ENCODE peak calls at places on chromosomes 7 and 10, in four cellular contexts. D, A, F and C are unnamed samples.

GRCh38 chr7:131285558-131285957 is 42.1 kb upstream of the MKLN1 start:
- DNase-seq in F (peak; percentile 33), A (no peak), D (no peak), C (no peak)

GRCh38 chr10:114767101-114767588 is 54.4 kb upstream of the FHIP2A start:
- DNase-seq in A (no peak), D (peak; percentile 49), F (no peak), C (no peak)

GRCh38 chr10:47379445-47379785 is 4.7 kb downstream of the ZNF488 start:
- DNase-seq in D (no peak), F (no peak), A (no peak), C (no peak)

GRCh38 chr7:157676456-157677255 is 339.9 kb downstream of the DNAJB6 start:
- DNase-seq in F (no peak), D (no peak), A (no peak), C (no peak)

GRCh38 chr7:156459067-156459466 is 181.5 kb upstream of the RNF32 start:
- DNase-seq in A (no peak), F (no peak), D (no peak), C (no peak)

GRCh38 chr7:13778967-13779366 is 210.5 kb downstream of the ETV1 start:
- DNase-seq in A (no peak), F (no peak), D (peak; percentile 71), C (no peak)

GRCh38 chr10:4399571-4399970 is 426.4 kb upstream of the AKR1E2 start:
- DNase-seq in A (no peak), F (no peak), D (no peak), C (no peak)

GRCh38 chr7:1550005-1550845 is 5.8 kb downstream of the TMEM184A start:
- DNase-seq in F (no peak), A (no peak), D (no peak), C (no peak)

GRCh38 chr7:84088669-84089278 is 105.8 kb downstream of the SEMA3A start:
- DNase-seq in D (no peak), F (no peak), A (no peak), C (no peak)

GRCh38 chr10:71136036-71136690 is 76.2 kb upstream of the UNC5B start:
- DNase-seq in F (no peak), A (no peak), D (no peak), C (no peak)

GRCh38 chr10:123562387-123562786 is 103.8 kb upstream of the GPR26 start:
- DNase-seq in A (no peak), D (no peak), F (no peak), C (no peak)

GRCh38 chr10:11386044-11386443 is 225.4 kb downstream of the USP6NL start:
- DNase-seq in D (no peak), A (no peak), F (no peak), C (no peak)

GRCh38 chr10:112345743-112346142 is 28.2 kb upstream of the ACSL5 start:
- DNase-seq in D (no peak), F (no peak), A (no peak), C (peak; percentile 6)

GRCh38 chr7:151851160-151851751 is 25.7 kb downstream of the PRKAG2 start:
- DNase-seq in F (peak; percentile 40), A (no peak), D (peak; percentile 60), C (no peak)

GRCh38 chr10:30848396-30849032 is 183.2 kb downstream of the ZNF438 start:
- DNase-seq in F (no peak), A (no peak), D (no peak), C (no peak)

GRCh38 chr10:123146013-123146891 is 1.7 kb upstream of the HMX2 start:
- DNase-seq in D (no peak), F (no peak), A (peak; percentile 71), C (no peak)

GRCh38 chr7:119703895-119704294 is 569.1 kb upstream of the KCND2 start:
- DNase-seq in A (no peak), D (no peak), F (no peak), C (no peak)

GRCh38 chr7:22732556-22733126 is 5.6 kb downstream of the IL6 start:
- DNase-seq in F (no peak), A (no peak), D (peak; percentile 60), C (no peak)

GRCh38 chr7:155798673-155799439 is 13.4 kb downstream of the SHH start:
- DNase-seq in D (no peak), F (no peak), A (no peak), C (no peak)

GRCh38 chr10:15321431-15322321 is 49.4 kb downstream of the FAM171A1 start:
- DNase-seq in F (peak; percentile 53), D (no peak), A (no peak), C (no peak)

GRCh38 chr7:44572771-44573170 is 937 bp downstream of the DDX56 start:
- DNase-seq in D (no peak), F (no peak), A (no peak), C (no peak)

GRCh38 chr7:135177021-135177696 is 6.7 kb upstream of the CYREN start:
- DNase-seq in D (peak; percentile 96), F (no peak), A (no peak), C (no peak)

GRCh38 chr7:778968-779451 is 51.9 kb upstream of the PRKAR1B start:
- DNase-seq in A (no peak), F (no peak), D (no peak), C (no peak)

GRCh38 chr7:158567153-158567603 is 20.4 kb downstream of the PTPRN2 start:
- DNase-seq in F (no peak), D (no peak), A (no peak), C (no peak)

GRCh38 chr7:3217166-3217565 is 83.9 kb upstream of the SDK1 start:
- DNase-seq in F (peak; percentile 60), A (no peak), D (no peak), C (no peak)

GRCh38 chr10:132904169-132904813 is 38.1 kb downstream of the CFAP46 start:
- DNase-seq in A (peak; percentile 63), D (peak; percentile 23), F (peak; percentile 14), C (no peak)

GRCh38 chr10:77290528-77291155 is 347.0 kb downstream of the KCNMA1 start:
- DNase-seq in A (no peak), D (peak; percentile 93), F (no peak), C (no peak)

GRCh38 chr7:51187941-51188340 is 128.7 kb downstream of the COBL start:
- DNase-seq in A (peak; percentile 89), D (no peak), F (peak; percentile 32), C (no peak)

GRCh38 chr10:91613411-91614253 is 19.2 kb downstream of the PPP1R3C start:
- DNase-seq in A (no peak), F (no peak), D (peak; percentile 90), C (no peak)

GRCh38 chr10:68517188-68517587 is 10.1 kb downstream of the SLC25A16 start:
- DNase-seq in A (no peak), D (no peak), F (no peak), C (no peak)

GRCh38 chr7:22728416-22729029 is 1.5 kb downstream of the IL6 start:
- DNase-seq in D (peak; percentile 46), F (no peak), A (peak; percentile 51), C (no peak)

DNA sequence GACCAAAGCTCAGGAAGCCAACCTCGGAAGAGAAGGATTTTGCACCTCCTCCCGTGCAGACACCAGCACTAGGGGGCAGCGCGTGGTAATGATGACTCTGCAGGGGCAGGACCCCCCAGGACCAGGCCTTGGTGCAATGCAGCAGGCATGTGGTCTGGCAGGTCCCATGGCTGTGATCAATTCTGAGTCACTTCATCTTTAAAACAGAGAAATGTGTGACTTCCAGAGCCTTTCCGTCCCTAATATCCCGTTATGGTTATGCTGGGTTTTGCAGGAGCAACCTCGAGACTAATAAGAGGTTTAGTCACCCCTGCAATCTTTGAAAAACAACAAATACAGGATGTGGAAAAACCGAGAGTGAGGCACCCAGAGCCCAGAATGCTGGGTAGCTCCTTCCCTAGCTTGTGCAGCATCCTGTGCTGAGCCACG is 30.2 kb upstream of the GJD4 start:
- DNase-seq in D (no peak), A (no peak), F (no peak), C (no peak)
- TF ChIP-seq CTCF in D (no peak), A (peak; percentile 39), F (no peak), C (no peak)

GRCh38 chr7:153641202-153641601 is 411.0 kb upstream of the DPP6 start:
- DNase-seq in F (peak; percentile 58), A (no peak), D (no peak), C (no peak)
- H3K9me3 ChIP-seq in F (peaks cover 35% of the 10 kb centered on the region), A (peaks cover 51% of the 10 kb centered on the region), D (peaks cover 7% of the 10 kb centered on the region), C (peaks cover 17% of the 10 kb centered on the region)

GRCh38 chr10:86681722-86682386 is 13.5 kb downstream of the LDB3 start:
- DNase-seq in D (no peak), F (no peak), A (no peak), C (no peak)

GRCh38 chr10:86682675-86683074 is 14.4 kb downstream of the LDB3 start:
- DNase-seq in A (no peak), F (no peak), D (no peak), C (no peak)

GRCh38 chr10:86685893-86686632 is 17.8 kb downstream of the LDB3 start:
- DNase-seq in A (no peak), D (no peak), F (no peak), C (no peak)

GRCh38 chr10:86685416-86685815 is 17.1 kb downstream of the LDB3 start:
- DNase-seq in A (no peak), F (no peak), D (no peak), C (no peak)

GRCh38 chr10:86684305-86684704 is 16.0 kb downstream of the LDB3 start:
- DNase-seq in F (peak; percentile 71), D (no peak), A (peak; percentile 63), C (peak; percentile 29)
- TF ChIP-seq CTCF in F (peak; percentile 69), D (peak; percentile 12), A (peak; percentile 61), C (peak; percentile 25)

DNA sequence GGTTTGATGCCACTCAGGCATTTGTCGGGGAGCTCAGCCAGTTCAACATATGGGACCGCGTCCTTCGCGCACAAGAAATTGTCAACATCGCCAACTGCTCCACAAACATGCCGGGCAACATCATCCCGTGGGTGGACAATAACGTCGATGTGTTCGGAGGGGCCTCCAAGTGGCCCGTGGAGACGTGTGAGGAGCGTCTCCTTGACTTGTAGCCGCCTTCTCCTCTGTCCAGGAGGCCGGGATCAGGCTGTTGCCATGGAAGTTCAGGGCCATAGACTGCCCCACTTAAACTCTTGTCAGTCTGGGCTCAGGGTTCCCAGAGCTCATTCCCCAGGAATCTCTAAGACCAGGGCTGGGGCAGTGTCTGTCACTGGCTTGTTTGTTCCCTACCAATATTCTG is 11.3 kb downstream of the NPTX2 start:
- DNase-seq in F (no peak), D (no peak), A (no peak), C (no peak)
- H3K9me3 ChIP-seq in F (peaks cover 20% of the 10 kb centered on the region), D (peaks cover 2% of the 10 kb centered on the region), A (no peaks in the 10 kb centered on the region), C (no peaks in the 10 kb centered on the region)

GRCh38 chr10:1074063-1074747 is 18.0 kb downstream of the WDR37 start:
- DNase-seq in A (no peak), D (no peak), F (no peak), C (no peak)
- TF ChIP-seq CTCF in A (no peak), D (no peak), F (no peak), C (no peak)

DNA sequence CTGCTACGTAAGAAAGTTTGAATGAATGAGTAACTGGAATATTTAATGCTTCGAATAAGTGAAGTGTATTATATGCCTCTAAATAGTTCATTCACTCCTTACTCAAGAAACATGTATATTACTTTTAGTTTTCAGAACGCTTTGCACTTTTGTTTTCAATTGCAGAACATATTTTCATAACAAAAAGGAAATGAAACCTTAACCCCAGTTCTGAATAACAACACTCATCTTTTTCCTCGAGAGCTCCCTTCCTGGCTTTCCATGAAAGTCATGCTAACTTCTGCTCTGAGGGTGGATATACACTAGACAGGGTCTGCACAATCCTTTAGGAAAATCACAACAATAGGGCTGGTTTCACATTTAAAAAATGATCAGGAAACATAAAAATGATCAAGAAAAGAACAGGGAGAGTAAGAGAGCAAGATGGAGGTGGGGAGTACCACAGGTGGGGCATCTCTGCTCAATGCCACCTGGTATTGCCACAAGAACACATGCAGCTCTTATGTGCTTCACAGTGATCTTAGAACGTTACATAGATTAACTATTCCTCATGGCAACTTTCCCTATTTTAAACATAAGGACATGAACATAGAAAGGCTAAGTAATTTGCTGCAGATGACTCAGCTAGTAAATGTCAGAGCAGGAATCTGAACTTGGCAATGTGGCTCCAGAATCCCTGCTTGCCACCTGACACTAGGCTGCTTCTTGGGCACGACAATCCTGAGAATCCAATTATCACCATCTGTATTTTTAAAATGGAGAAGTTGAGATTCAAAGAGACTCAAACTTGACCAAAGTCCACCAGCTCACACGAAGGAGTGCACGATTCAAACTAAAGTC is 219.5 kb upstream of the AOAH start:
- DNase-seq in A (no peak), D (no peak), F (no peak), C (no peak)
- H3K9me3 ChIP-seq in A (peaks cover 2% of the 10 kb centered on the region), D (peaks cover 9% of the 10 kb centered on the region), F (peaks cover 44% of the 10 kb centered on the region), C (peaks cover 5% of the 10 kb centered on the region)